ENCODE peak calls at places on chromosomes 4 and X, in nine cellular contexts. One of them, this sample, is unnamed.

GRCh38 chr4:57094482-57095223 is 15.5 kb downstream of the IGFBP7 start:
- DNase-seq in T-helper 1 cell: no peak
- DNase-seq in ecto neural progenitor cell: no peak
- DNase-seq in amygdala: no peak
- DNase-seq in retinal pigment epithelial cell: no peak
- DNase-seq in heart right ventricle: no peak
- DNase-seq in mammary epithelial cell: peak
- DNase-seq in Caki2: peak
- DNase-seq in GM04503: no peak
- DNase-seq in this sample: peak

GRCh38 chr4:117796677-117797076 is 237.6 kb upstream of the NDST3 start:
- DNase-seq in T-helper 1 cell: no peak
- DNase-seq in ecto neural progenitor cell: no peak
- DNase-seq in amygdala: no peak
- DNase-seq in retinal pigment epithelial cell: no peak
- DNase-seq in heart right ventricle: no peak
- DNase-seq in mammary epithelial cell: peak
- DNase-seq in Caki2: peak
- DNase-seq in GM04503: no peak
- DNase-seq in this sample: peak

GRCh38 chrX:95330292-95330691 is 1354.3 kb upstream of the DIAPH2 start:
- DNase-seq in T-helper 1 cell: no peak
- DNase-seq in ecto neural progenitor cell: no peak
- DNase-seq in amygdala: no peak
- DNase-seq in retinal pigment epithelial cell: no peak
- DNase-seq in heart right ventricle: no peak
- DNase-seq in mammary epithelial cell: no peak
- DNase-seq in Caki2: no peak
- DNase-seq in GM04503: no peak
- DNase-seq in this sample: no peak

GRCh38 chrX:17474892-17475291 is 99.9 kb downstream of the NHS start:
- DNase-seq in T-helper 1 cell: no peak
- DNase-seq in ecto neural progenitor cell: no peak
- DNase-seq in amygdala: no peak
- DNase-seq in retinal pigment epithelial cell: no peak
- DNase-seq in heart right ventricle: no peak
- DNase-seq in mammary epithelial cell: peak
- DNase-seq in Caki2: no peak
- DNase-seq in GM04503: no peak
- DNase-seq in this sample: peak

GRCh38 chr4:26003072-26003471 is 89.1 kb downstream of the SMIM20 start:
- DNase-seq in T-helper 1 cell: no peak
- DNase-seq in ecto neural progenitor cell: no peak
- DNase-seq in amygdala: no peak
- DNase-seq in retinal pigment epithelial cell: no peak
- DNase-seq in heart right ventricle: no peak
- DNase-seq in mammary epithelial cell: no peak
- DNase-seq in Caki2: no peak
- DNase-seq in GM04503: no peak
- DNase-seq in this sample: no peak

GRCh38 chrX:77788050-77788449 is 2.0 kb upstream of the ATRX start:
- DNase-seq in T-helper 1 cell: no peak
- DNase-seq in ecto neural progenitor cell: no peak
- DNase-seq in amygdala: no peak
- DNase-seq in retinal pigment epithelial cell: no peak
- DNase-seq in heart right ventricle: no peak
- DNase-seq in mammary epithelial cell: no peak
- DNase-seq in Caki2: peak
- DNase-seq in GM04503: peak
- DNase-seq in this sample: peak

GRCh38 chrX:115460565-115460888 is 100.4 kb upstream of the PLS3 start:
- DNase-seq in T-helper 1 cell: no peak
- DNase-seq in ecto neural progenitor cell: no peak
- DNase-seq in amygdala: no peak
- DNase-seq in retinal pigment epithelial cell: no peak
- DNase-seq in heart right ventricle: no peak
- DNase-seq in mammary epithelial cell: peak
- DNase-seq in Caki2: no peak
- DNase-seq in GM04503: no peak
- DNase-seq in this sample: no peak

GRCh38 chr4:77721073-77721472 is 98.1 kb downstream of the CNOT6L start:
- DNase-seq in T-helper 1 cell: no peak
- DNase-seq in ecto neural progenitor cell: no peak
- DNase-seq in amygdala: no peak
- DNase-seq in retinal pigment epithelial cell: no peak
- DNase-seq in heart right ventricle: no peak
- DNase-seq in mammary epithelial cell: no peak
- DNase-seq in Caki2: no peak
- DNase-seq in GM04503: no peak
- DNase-seq in this sample: no peak

GRCh38 chr4:57044996-57045395 is 65.2 kb downstream of the IGFBP7 start:
- DNase-seq in T-helper 1 cell: no peak
- DNase-seq in ecto neural progenitor cell: no peak
- DNase-seq in amygdala: no peak
- DNase-seq in retinal pigment epithelial cell: peak
- DNase-seq in heart right ventricle: no peak
- DNase-seq in mammary epithelial cell: no peak
- DNase-seq in Caki2: no peak
- DNase-seq in GM04503: no peak
- DNase-seq in this sample: peak

GRCh38 chr4:26995316-26995715 is 134.7 kb downstream of the STIM2 start:
- DNase-seq in T-helper 1 cell: no peak
- DNase-seq in ecto neural progenitor cell: no peak
- DNase-seq in amygdala: no peak
- DNase-seq in retinal pigment epithelial cell: no peak
- DNase-seq in heart right ventricle: no peak
- DNase-seq in mammary epithelial cell: no peak
- DNase-seq in Caki2: no peak
- DNase-seq in GM04503: no peak
- DNase-seq in this sample: no peak

GRCh38 chr4:118865091-118865708 is 23.5 kb upstream of the SYNPO2 start:
- DNase-seq in T-helper 1 cell: no peak
- DNase-seq in ecto neural progenitor cell: peak
- DNase-seq in amygdala: no peak
- DNase-seq in retinal pigment epithelial cell: no peak
- DNase-seq in heart right ventricle: no peak
- DNase-seq in mammary epithelial cell: peak
- DNase-seq in Caki2: peak
- DNase-seq in GM04503: no peak
- DNase-seq in this sample: peak

GRCh38 chrX:9339603-9340569 is 125.0 kb upstream of the TBL1X start:
- DNase-seq in T-helper 1 cell: no peak
- DNase-seq in ecto neural progenitor cell: no peak
- DNase-seq in amygdala: no peak
- DNase-seq in retinal pigment epithelial cell: no peak
- DNase-seq in heart right ventricle: peak
- DNase-seq in mammary epithelial cell: no peak
- DNase-seq in Caki2: no peak
- DNase-seq in GM04503: no peak
- DNase-seq in this sample: no peak

GRCh38 chrX:23993012-23993633 is 33.9 kb downstream of the KLHL15 start:
- DNase-seq in T-helper 1 cell: no peak
- DNase-seq in ecto neural progenitor cell: no peak
- DNase-seq in amygdala: no peak
- DNase-seq in retinal pigment epithelial cell: no peak
- DNase-seq in heart right ventricle: no peak
- DNase-seq in mammary epithelial cell: no peak
- DNase-seq in Caki2: no peak
- DNase-seq in GM04503: no peak
- DNase-seq in this sample: no peak

GRCh38 chr4:6113641-6114040 is 86.7 kb downstream of the JAKMIP1 start:
- DNase-seq in T-helper 1 cell: no peak
- DNase-seq in ecto neural progenitor cell: no peak
- DNase-seq in amygdala: no peak
- DNase-seq in retinal pigment epithelial cell: no peak
- DNase-seq in heart right ventricle: no peak
- DNase-seq in mammary epithelial cell: no peak
- DNase-seq in Caki2: no peak
- DNase-seq in GM04503: no peak
- DNase-seq in this sample: no peak

GRCh38 chr4:122583906-122584305 is 37.0 kb downstream of the IL21 start:
- DNase-seq in T-helper 1 cell: no peak
- DNase-seq in ecto neural progenitor cell: no peak
- DNase-seq in amygdala: no peak
- DNase-seq in retinal pigment epithelial cell: no peak
- DNase-seq in heart right ventricle: no peak
- DNase-seq in mammary epithelial cell: peak
- DNase-seq in Caki2: no peak
- DNase-seq in GM04503: no peak
- DNase-seq in this sample: no peak

GRCh38 chrX:130665214-130665613 is 237.8 kb downstream of the ENOX2 start:
- DNase-seq in T-helper 1 cell: no peak
- DNase-seq in ecto neural progenitor cell: no peak
- DNase-seq in amygdala: no peak
- DNase-seq in retinal pigment epithelial cell: no peak
- DNase-seq in heart right ventricle: no peak
- DNase-seq in mammary epithelial cell: no peak
- DNase-seq in Caki2: no peak
- DNase-seq in GM04503: no peak
- DNase-seq in this sample: no peak

GRCh38 chr4:104491826-104492771 is 2.6 kb downstream of the CXXC4 start:
- DNase-seq in T-helper 1 cell: no peak
- DNase-seq in ecto neural progenitor cell: peak
- DNase-seq in amygdala: no peak
- DNase-seq in retinal pigment epithelial cell: no peak
- DNase-seq in heart right ventricle: no peak
- DNase-seq in mammary epithelial cell: no peak
- DNase-seq in Caki2: peak
- DNase-seq in GM04503: no peak
- DNase-seq in this sample: no peak

GRCh38 chr4:37715889-37716402 is 29.8 kb upstream of the RELL1 start:
- DNase-seq in T-helper 1 cell: no peak
- DNase-seq in ecto neural progenitor cell: no peak
- DNase-seq in amygdala: no peak
- DNase-seq in retinal pigment epithelial cell: peak
- DNase-seq in heart right ventricle: no peak
- DNase-seq in mammary epithelial cell: peak
- DNase-seq in Caki2: no peak
- DNase-seq in GM04503: no peak
- DNase-seq in this sample: peak

GRCh38 chr4:145779319-145779801 is 99.4 kb downstream of the C4orf51 start:
- DNase-seq in T-helper 1 cell: no peak
- DNase-seq in ecto neural progenitor cell: no peak
- DNase-seq in amygdala: no peak
- DNase-seq in retinal pigment epithelial cell: no peak
- DNase-seq in heart right ventricle: no peak
- DNase-seq in mammary epithelial cell: no peak
- DNase-seq in Caki2: no peak
- DNase-seq in GM04503: no peak
- DNase-seq in this sample: no peak

GRCh38 chr4:121656269-121656641 is 40.5 kb downstream of the ANXA5 start:
- DNase-seq in T-helper 1 cell: no peak
- DNase-seq in ecto neural progenitor cell: peak
- DNase-seq in amygdala: no peak
- DNase-seq in retinal pigment epithelial cell: peak
- DNase-seq in heart right ventricle: no peak
- DNase-seq in mammary epithelial cell: peak
- DNase-seq in Caki2: peak
- DNase-seq in GM04503: no peak
- DNase-seq in this sample: peak

GRCh38 chr4:48342559-48342878 is 1.2 kb downstream of the SLAIN2 start:
- DNase-seq in T-helper 1 cell: peak
- DNase-seq in ecto neural progenitor cell: no peak
- DNase-seq in amygdala: no peak
- DNase-seq in retinal pigment epithelial cell: no peak
- DNase-seq in heart right ventricle: no peak
- DNase-seq in mammary epithelial cell: no peak
- DNase-seq in Caki2: no peak
- DNase-seq in GM04503: no peak
- DNase-seq in this sample: no peak

GRCh38 chr4:85741921-85742591 is 267.1 kb downstream of the ARHGAP24 start:
- DNase-seq in T-helper 1 cell: no peak
- DNase-seq in ecto neural progenitor cell: no peak
- DNase-seq in amygdala: peak
- DNase-seq in retinal pigment epithelial cell: no peak
- DNase-seq in heart right ventricle: peak
- DNase-seq in mammary epithelial cell: no peak
- DNase-seq in Caki2: no peak
- DNase-seq in GM04503: no peak
- DNase-seq in this sample: no peak

GRCh38 chr4:48290146-48290772 is 20.6 kb upstream of the TEC start:
- DNase-seq in T-helper 1 cell: no peak
- DNase-seq in ecto neural progenitor cell: no peak
- DNase-seq in amygdala: no peak
- DNase-seq in retinal pigment epithelial cell: no peak
- DNase-seq in heart right ventricle: no peak
- DNase-seq in mammary epithelial cell: peak
- DNase-seq in Caki2: no peak
- DNase-seq in GM04503: no peak
- DNase-seq in this sample: peak

GRCh38 chr4:31088600-31089230 is 368.5 kb downstream of the PCDH7 start:
- DNase-seq in T-helper 1 cell: no peak
- DNase-seq in ecto neural progenitor cell: no peak
- DNase-seq in amygdala: no peak
- DNase-seq in retinal pigment epithelial cell: no peak
- DNase-seq in heart right ventricle: no peak
- DNase-seq in mammary epithelial cell: no peak
- DNase-seq in Caki2: peak
- DNase-seq in GM04503: no peak
- DNase-seq in this sample: peak

GRCh38 chr4:54509057-54509456 is 148.7 kb upstream of the KIT start:
- DNase-seq in T-helper 1 cell: no peak
- DNase-seq in ecto neural progenitor cell: no peak
- DNase-seq in amygdala: no peak
- DNase-seq in retinal pigment epithelial cell: no peak
- DNase-seq in heart right ventricle: no peak
- DNase-seq in mammary epithelial cell: no peak
- DNase-seq in Caki2: no peak
- DNase-seq in GM04503: no peak
- DNase-seq in this sample: no peak

This sample was measured in kidney tubule cell.